ENCODE peak calls at places on chromosomes 5 and 9, in six cellular contexts. T, P, G, U, N and K are unnamed samples.

GRCh38 chr5:147417133-147417813 is 92.6 kb downstream of the DPYSL3 start:
- DNase-seq in N (no peak), U (no peak), P (no peak), G (peak; percentile 39), T (no peak), K (no peak)

GRCh38 chr5:106189121-106189809 is 1481.5 kb downstream of the EFNA5 start:
- DNase-seq in N (no peak), U (no peak), P (no peak), T (no peak), G (no peak), K (no peak)

GRCh38 chr5:148875205-148875875 is 48.9 kb downstream of the ADRB2 start:
- DNase-seq in P (no peak), U (no peak), T (no peak), G (no peak), N (no peak), K (no peak)

GRCh38 chr5:2239237-2239910 is 356.6 kb upstream of the IRX4 start:
- DNase-seq in T (no peak), P (no peak), U (no peak), N (no peak), G (no peak), K (no peak)

GRCh38 chr5:150284311-150284710 is 5.3 kb downstream of the CAMK2A start:
- DNase-seq in T (peak; percentile 96), N (no peak), G (no peak), P (no peak), U (no peak), K (no peak)

GRCh38 chr5:123578390-123578789 is 66.4 kb downstream of the CSNK1G3 start:
- DNase-seq in U (no peak), P (no peak), N (no peak), T (no peak), G (no peak), K (no peak)

GRCh38 chr9:86500667-86501435 is 146.6 kb upstream of the TUT7 start:
- DNase-seq in G (no peak), N (no peak), T (no peak), P (no peak), U (no peak), K (no peak)

GRCh38 chr9:98381311-98382103 is 126.1 kb upstream of the TBC1D2 start:
- DNase-seq in N (no peak), G (no peak), T (no peak), U (no peak), P (no peak), K (no peak)

GRCh38 chr5:38433160-38433861 is 123.1 kb downstream of the LIFR start:
- DNase-seq in P (no peak), T (no peak), N (no peak), G (peak; percentile 71), U (no peak), K (no peak)

GRCh38 chr5:172417130-172417802 is 37.1 kb downstream of the SH3PXD2B start:
- DNase-seq in G (no peak), U (no peak), N (no peak), T (no peak), P (no peak), K (no peak)

GRCh38 chr5:16007750-16008415 is 171.7 kb downstream of the MARCHF11 start:
- DNase-seq in G (no peak), T (no peak), U (no peak), N (no peak), P (no peak), K (no peak)

GRCh38 chr9:96367943-96368342 is 15.6 kb downstream of the SLC35D2 start:
- DNase-seq in N (no peak), U (no peak), P (no peak), G (no peak), T (no peak), K (no peak)

GRCh38 chr5:14009575-14009974 is 65.1 kb upstream of the DNAH5 start:
- DNase-seq in U (no peak), P (no peak), T (no peak), G (no peak), N (no peak), K (no peak)

GRCh38 chr9:94300470-94301301 is 27.8 kb downstream of the NUTM2F start:
- DNase-seq in T (no peak), N (no peak), P (no peak), U (no peak), G (no peak), K (no peak)

GRCh38 chr5:78533356-78533755 is 115.2 kb downstream of the LHFPL2 start:
- DNase-seq in G (peak; percentile 72), P (no peak), N (peak; percentile 45), U (no peak), T (no peak), K (no peak)